ENCODE peak calls at places on chromosomes 1 and 21, in five cellular contexts. One of them, this sample, is unnamed. For H3K9me3, the result is how much of the 10 kb centered on the place peaks cover.

GRCh38 chr1:186813420-186813819 is 15.3 kb upstream of the PLA2G4A start:
- DNase-seq in SJCRH30: no peak
- DNase-seq in right cardiac atrium: no peak
- DNase-seq in GM23248: peak
- DNase-seq in heart right ventricle: no peak
- DNase-seq in this sample: no peak

GRCh38 chr1:164733070-164733469 is 174.1 kb downstream of the PBX1 start:
- DNase-seq in SJCRH30: no peak
- DNase-seq in right cardiac atrium: no peak
- DNase-seq in GM23248: peak
- DNase-seq in heart right ventricle: no peak
- DNase-seq in this sample: peak

GRCh38 chr1:116529681-116530080 is 41.1 kb downstream of the CD58 start:
- DNase-seq in SJCRH30: no peak
- DNase-seq in right cardiac atrium: no peak
- DNase-seq in GM23248: no peak
- DNase-seq in heart right ventricle: no peak
- DNase-seq in this sample: no peak

GRCh38 chr1:4402032-4402431 is 252.4 kb upstream of the AJAP1 start:
- DNase-seq in SJCRH30: no peak
- DNase-seq in right cardiac atrium: no peak
- DNase-seq in GM23248: no peak
- DNase-seq in heart right ventricle: no peak
- DNase-seq in this sample: no peak

GRCh38 chr1:25804244-25804963 is 4.4 kb downstream of the SELENON start:
- DNase-seq in SJCRH30: no peak
- DNase-seq in right cardiac atrium: no peak
- DNase-seq in GM23248: peak
- DNase-seq in heart right ventricle: no peak
- DNase-seq in this sample: no peak

GRCh38 chr1:27342778-27343638 is 1.2 kb downstream of the SYTL1 start:
- DNase-seq in SJCRH30: peak
- DNase-seq in right cardiac atrium: peak
- DNase-seq in GM23248: no peak
- DNase-seq in heart right ventricle: no peak
- DNase-seq in this sample: peak

GRCh38 chr1:150563340-150564038 is 14.3 kb downstream of the ADAMTSL4 start:
- DNase-seq in SJCRH30: no peak
- DNase-seq in right cardiac atrium: peak
- DNase-seq in GM23248: peak
- DNase-seq in heart right ventricle: no peak
- DNase-seq in this sample: peak

GRCh38 chr1:20729155-20729931 is 3.2 kb downstream of the SH2D5 start:
- DNase-seq in SJCRH30: no peak
- DNase-seq in right cardiac atrium: no peak
- DNase-seq in GM23248: no peak
- DNase-seq in heart right ventricle: no peak
- DNase-seq in this sample: no peak

GRCh38 chr1:11946647-11947046 is 12.1 kb downstream of the PLOD1 start:
- DNase-seq in SJCRH30: no peak
- DNase-seq in right cardiac atrium: no peak
- DNase-seq in GM23248: no peak
- DNase-seq in heart right ventricle: no peak
- DNase-seq in this sample: no peak

GRCh38 chr1:94783342-94784264 is 36.6 kb upstream of the SLC44A3 start:
- DNase-seq in SJCRH30: peak
- DNase-seq in right cardiac atrium: peak
- DNase-seq in GM23248: peak
- DNase-seq in heart right ventricle: peak
- DNase-seq in this sample: peak

GRCh38 chr1:74964508-74964907 is 169.7 kb upstream of the LHX8 start:
- DNase-seq in SJCRH30: peak
- DNase-seq in right cardiac atrium: peak
- DNase-seq in GM23248: peak
- DNase-seq in heart right ventricle: no peak
- DNase-seq in this sample: peak

GRCh38 chr1:16318544-16318943 is 33.7 kb downstream of the FBXO42 start:
- DNase-seq in SJCRH30: no peak
- DNase-seq in right cardiac atrium: peak
- DNase-seq in GM23248: peak
- DNase-seq in heart right ventricle: peak
- DNase-seq in this sample: no peak

GRCh38 chr1:40423951-40424618 is 26.2 kb upstream of the ZFP69B start:
- DNase-seq in SJCRH30: no peak
- DNase-seq in right cardiac atrium: no peak
- DNase-seq in GM23248: no peak
- DNase-seq in heart right ventricle: no peak
- DNase-seq in this sample: no peak

GRCh38 chr21:42973309-42973990 is 912 bp upstream of the PKNOX1 start:
- DNase-seq in SJCRH30: no peak
- DNase-seq in right cardiac atrium: no peak
- DNase-seq in GM23248: no peak
- DNase-seq in heart right ventricle: no peak
- DNase-seq in this sample: no peak

GRCh38 chr1:51192213-51192843 is 43.7 kb upstream of the RNF11 start:
- DNase-seq in SJCRH30: peak
- DNase-seq in right cardiac atrium: peak
- DNase-seq in GM23248: peak
- DNase-seq in heart right ventricle: peak
- DNase-seq in this sample: peak

GRCh38 chr1:160093069-160093395 is 5.4 kb downstream of the IGSF8 start:
- DNase-seq in SJCRH30: no peak
- DNase-seq in right cardiac atrium: no peak
- DNase-seq in GM23248: no peak
- DNase-seq in heart right ventricle: no peak
- DNase-seq in this sample: no peak

GRCh38 chr1:1246601-1247340 is at the start of gene C1QTNF12:
- DNase-seq in SJCRH30: no peak
- DNase-seq in right cardiac atrium: no peak
- DNase-seq in GM23248: peak
- DNase-seq in heart right ventricle: no peak
- DNase-seq in this sample: no peak
- H3K9me3 ChIP-seq in SJCRH30: under half
- H3K9me3 ChIP-seq in right cardiac atrium: under half
- H3K9me3 ChIP-seq in GM23248: under half
- H3K9me3 ChIP-seq in heart right ventricle: under half
- H3K9me3 ChIP-seq in this sample: under half

GRCh38 chr1:154329551-154330131 is 4.3 kb downstream of the ATP8B2 start:
- DNase-seq in SJCRH30: no peak
- DNase-seq in right cardiac atrium: no peak
- DNase-seq in GM23248: peak
- DNase-seq in heart right ventricle: no peak
- DNase-seq in this sample: no peak
- H3K4me3 ChIP-seq in SJCRH30: no peak
- H3K4me3 ChIP-seq in right cardiac atrium: no peak
- H3K4me3 ChIP-seq in GM23248: peak
- H3K4me3 ChIP-seq in heart right ventricle: no peak
- H3K4me3 ChIP-seq in this sample: no peak

GRCh38 chr21:32658524-32658923 is 46.3 kb upstream of the CFAP298 start:
- DNase-seq in SJCRH30: no peak
- DNase-seq in right cardiac atrium: no peak
- DNase-seq in GM23248: no peak
- DNase-seq in heart right ventricle: no peak
- DNase-seq in this sample: no peak
- H3K9me3 ChIP-seq in SJCRH30: under half
- H3K9me3 ChIP-seq in right cardiac atrium: under half
- H3K9me3 ChIP-seq in GM23248: under half
- H3K9me3 ChIP-seq in heart right ventricle: under half
- H3K9me3 ChIP-seq in this sample: under half

DNA sequence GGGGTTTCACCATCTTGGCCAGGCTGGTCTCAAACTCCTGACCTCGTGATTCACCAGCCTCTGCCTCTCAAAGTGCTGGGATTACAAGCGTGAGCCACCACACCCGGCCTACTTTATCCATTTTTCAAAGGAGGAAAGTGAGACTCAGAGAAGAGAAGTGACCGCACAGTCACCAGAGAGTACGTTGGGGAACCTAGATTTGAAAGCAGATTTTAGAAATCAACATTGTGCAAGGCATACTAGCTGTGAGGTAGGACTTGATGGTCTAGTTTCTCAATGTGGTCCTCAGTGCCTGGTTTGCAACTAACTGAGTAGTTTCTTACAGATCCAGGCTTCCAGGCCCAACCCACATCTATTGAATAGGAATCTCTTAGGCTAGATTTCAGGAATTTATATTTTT is 1.7 kb upstream of the PRCC start:
- DNase-seq in SJCRH30: no peak
- DNase-seq in right cardiac atrium: no peak
- DNase-seq in GM23248: no peak
- DNase-seq in heart right ventricle: no peak
- DNase-seq in this sample: no peak
- H3K4me3 ChIP-seq in SJCRH30: no peak
- H3K4me3 ChIP-seq in right cardiac atrium: no peak
- H3K4me3 ChIP-seq in GM23248: peak
- H3K4me3 ChIP-seq in heart right ventricle: no peak
- H3K4me3 ChIP-seq in this sample: no peak

DNA sequence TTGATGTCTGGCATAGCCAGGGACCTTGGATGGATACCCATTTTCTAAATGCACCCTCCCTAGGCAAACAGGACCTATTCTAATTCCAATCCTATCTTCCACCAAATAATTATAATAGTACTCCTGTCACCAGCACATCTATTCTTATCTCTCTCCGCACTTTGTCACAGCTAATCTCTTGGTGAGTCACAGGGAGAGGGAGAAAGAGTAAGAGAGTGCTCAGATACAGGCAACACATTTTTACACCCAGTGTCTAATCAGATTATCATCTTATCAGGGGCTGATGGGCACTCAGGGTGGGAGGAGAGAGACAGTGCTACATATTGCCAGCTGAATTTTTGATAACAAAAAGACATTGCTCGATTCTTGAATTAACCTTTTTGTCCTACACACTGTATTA is 275.0 kb upstream of the BEND5 start:
- DNase-seq in SJCRH30: no peak
- DNase-seq in right cardiac atrium: no peak
- DNase-seq in GM23248: no peak
- DNase-seq in heart right ventricle: no peak
- DNase-seq in this sample: no peak
- H3K9me3 ChIP-seq in SJCRH30: under half
- H3K9me3 ChIP-seq in right cardiac atrium: under half
- H3K9me3 ChIP-seq in GM23248: under half
- H3K9me3 ChIP-seq in heart right ventricle: under half
- H3K9me3 ChIP-seq in this sample: under half